ENCODE peak calls at places on chromosomes 4 and X, in seven cellular contexts. R is stimulated activated CD4-positive, alpha-beta T cell treated with anti-CD3 and anti-CD28 coated beads, Interleukin-4, amount 100 ng/mL, for 48 hours; B is NCI-H2107; W is head of caudate nucleus; D is frontal cortex; F is stimulated activated CD8-positive, alpha-beta memory T cell treated with anti-CD3 and anti-CD28 coated beads, Interleukin-4, amount 100 ng/mL, for 24 hours; C is NCI-H82. Q is an unnamed sample.

GRCh38 chr4:183124228-183124627 is 25.2 kb downstream of the WWC2 start:
- DNase-seq in C (no peak), W (no peak), B (no peak), R (no peak), D (no peak), F (no peak), Q (no peak)

GRCh38 chrX:101117701-101118100 is 19.7 kb downstream of the CENPI start:
- DNase-seq in D (no peak), W (no peak), R (no peak), C (no peak), B (no peak), F (no peak), Q (no peak)

GRCh38 chrX:40772290-40772689 is 36.9 kb upstream of the MED14 start:
- DNase-seq in D (no peak), F (no peak), B (no peak), W (no peak), C (no peak), R (no peak), Q (no peak)

GRCh38 chrX:154605566-154605965 is 13.5 kb downstream of the CTAG1B start:
- DNase-seq in F (no peak), B (no peak), D (no peak), R (no peak), W (no peak), C (no peak), Q (no peak)

GRCh38 chr4:121376097-121376496 is 4.7 kb downstream of the QRFPR start:
- DNase-seq in F (no peak), W (no peak), C (no peak), R (no peak), B (no peak), D (no peak), Q (no peak)

GRCh38 chr4:115781528-115782146 is 668.2 kb upstream of the NDST4 start:
- DNase-seq in F (no peak), B (no peak), D (no peak), R (no peak), W (no peak), C (no peak), Q (no peak)

GRCh38 chrX:66221856-66222255 is 57.8 kb downstream of the HEPH start:
- DNase-seq in C (peak; percentile 0), D (no peak), B (no peak), F (no peak), W (no peak), R (no peak), Q (no peak)

GRCh38 chr4:77193511-77194236 is 36.7 kb downstream of the CCNG2 start:
- DNase-seq in B (no peak), W (peak; percentile 58), C (no peak), F (peak; percentile 57), R (peak; percentile 59), D (no peak), Q (peak; percentile 84)

GRCh38 chrX:38668788-38669187 is 107.4 kb downstream of the TSPAN7 start:
- DNase-seq in C (no peak), W (no peak), B (no peak), D (no peak), F (no peak), R (no peak), Q (no peak)

GRCh38 chr4:184843984-184844554 is 18.3 kb upstream of the ACSL1 start:
- DNase-seq in B (no peak), C (no peak), R (peak; percentile 11), W (peak; percentile 61), F (no peak), D (no peak), Q (no peak)

GRCh38 chr4:181637186-181638105 is 605.8 kb upstream of the TENM3 start:
- DNase-seq in R (no peak), W (no peak), C (no peak), F (no peak), D (no peak), B (no peak), Q (no peak)

GRCh38 chrX:44042731-44043130 is 69.5 kb upstream of the NDP start:
- DNase-seq in B (no peak), C (no peak), F (no peak), R (no peak), D (no peak), W (no peak), Q (no peak)

GRCh38 chr4:57078685-57079521 is 31.3 kb downstream of the IGFBP7 start:
- DNase-seq in C (no peak), B (no peak), D (no peak), R (no peak), F (no peak), W (no peak), Q (peak; percentile 52)

GRCh38 chrX:100680756-100681155 is 36.8 kb downstream of the SRPX2 start:
- DNase-seq in B (no peak), F (no peak), R (no peak), C (no peak), W (no peak), D (no peak), Q (no peak)